ENCODE peak calls at places on chromosome 22, in nine cellular contexts. Y is HFF-Myc, X is aorta, N is A673, R is GM23338, V is stomach, E is fibroblast of lung, H is AG09309, M is foreskin fibroblast. U is an unnamed sample.

GRCh38 chr22:23685205-23685784 is 5.5 kb upstream of the RGL4 start:
- DNase-seq in R (no peak), Y (peak; percentile 6), N (no peak), H (no peak), X (no peak), V (peak; percentile 28), E (peak; percentile 31), M (peak; percentile 37), U (no peak)

GRCh38 chr22:36243996-36244395 is 4.7 kb upstream of the APOL2 start:
- DNase-seq in V (no peak), M (no peak), H (no peak), N (no peak), X (peak; percentile 48), Y (no peak), E (no peak), R (no peak), U (no peak)

GRCh38 chr22:35044607-35045390 is 21.2 kb upstream of the ISX start:
- DNase-seq in E (no peak), X (no peak), R (peak; percentile 60), Y (no peak), V (no peak), H (no peak), N (no peak), M (no peak), U (no peak)

GRCh38 chr22:28544431-28544868 is 135.2 kb downstream of the TTC28 start:
- DNase-seq in E (peak; percentile 9), N (no peak), V (no peak), M (no peak), X (no peak), R (no peak), H (no peak), Y (no peak), U (peak; percentile 18)

GRCh38 chr22:43857367-43857766 is 4.9 kb downstream of the SULT4A1 start:
- DNase-seq in Y (no peak), V (no peak), M (no peak), H (no peak), N (no peak), X (no peak), E (no peak), R (no peak), U (no peak)

GRCh38 chr22:26483439-26484359 is at the start of the genes HPS4 and SRRD:
- DNase-seq in X (peak; percentile 92), M (peak; percentile 90), E (peak; percentile 87), N (peak; percentile 93), V (peak; percentile 93), H (no peak), R (peak; percentile 97), Y (no peak), U (peak; percentile 73)

GRCh38 chr22:41369837-41370236 is 11.9 kb upstream of the TEF start:
- DNase-seq in N (no peak), Y (no peak), X (no peak), R (no peak), M (no peak), H (no peak), V (no peak), E (no peak), U (no peak)

GRCh38 chr22:49668402-49668801 is 159.3 kb downstream of the BRD1 start:
- DNase-seq in R (no peak), V (no peak), N (no peak), E (no peak), X (peak; percentile 29), H (no peak), M (no peak), Y (no peak), U (no peak)

GRCh38 chr22:35150163-35151107 is 84.5 kb downstream of the ISX start:
- DNase-seq in M (peak; percentile 5), R (peak; percentile 82), V (peak; percentile 50), X (peak; percentile 59), H (no peak), N (peak; percentile 61), E (peak; percentile 10), Y (peak; percentile 19), U (peak; percentile 51)

GRCh38 chr22:47098121-47098520 is 335.7 kb downstream of the TBC1D22A start:
- DNase-seq in E (no peak), M (no peak), X (no peak), N (no peak), H (no peak), V (no peak), R (no peak), Y (no peak), U (no peak)

DNA sequence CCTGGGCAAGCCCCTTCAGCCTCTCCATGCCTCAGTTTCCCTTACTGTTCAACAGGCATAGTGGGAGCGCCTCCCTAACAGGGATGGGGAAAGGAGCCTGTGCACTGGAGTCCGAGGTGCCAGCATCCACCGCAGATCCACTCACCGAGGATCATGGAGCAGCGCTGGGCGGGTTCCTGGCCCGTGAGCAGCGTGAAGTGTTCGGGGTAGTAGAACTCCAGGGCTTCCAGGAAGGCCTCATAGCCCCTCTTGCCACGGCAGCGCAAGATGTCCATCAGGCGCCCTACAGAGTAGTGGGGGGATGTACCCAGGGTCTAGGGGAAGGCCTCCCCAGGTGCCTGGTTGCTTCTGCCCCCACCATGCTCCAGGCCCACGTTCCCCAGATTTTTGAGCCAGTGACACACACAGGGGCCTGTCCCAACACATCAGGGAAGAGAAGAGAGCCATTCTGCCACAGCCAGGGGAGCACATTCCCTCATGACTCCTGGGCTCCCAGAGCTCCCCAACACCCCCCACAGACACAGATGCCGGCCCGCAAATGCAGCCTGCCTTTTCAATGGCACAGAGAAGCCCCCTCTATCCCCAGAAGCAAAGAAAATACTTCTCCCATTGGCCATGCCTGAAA is 1.3 kb downstream of the CARD10 start:
- DNase-seq in H (no peak), R (no peak), V (no peak), M (no peak), E (no peak), Y (no peak), X (no peak), N (no peak), U (no peak)
- H3K4me3 ChIP-seq in H (no peak overlapping the region), R (peak overlapping the region; percentile 69), V (peak overlapping the region; percentile 78), M (peak overlapping the region; percentile 58), E (no peak overlapping the region), Y (peak overlapping the region; percentile 67), X (no peak overlapping the region), N (no peak overlapping the region), U (peak overlapping the region; percentile 64)

GRCh38 chr22:39520054-39520873 is at the start of gene ATF4:
- DNase-seq in X (peak; percentile 99), R (peak; percentile 100), Y (peak; percentile 97), M (peak; percentile 100), N (peak; percentile 99), E (peak; percentile 100), H (peak; percentile 99), V (peak; percentile 98), U (peak; percentile 99)

GRCh38 chr22:39518996-39519680 is 1.2 kb upstream of the ATF4 start:
- DNase-seq in Y (no peak), V (no peak), H (no peak), M (no peak), X (no peak), R (no peak), E (peak; percentile 46), N (peak; percentile 62), U (peak; percentile 52)

GRCh38 chr22:39519681-39520053 is 695 bp upstream of the ATF4 start:
- DNase-seq in V (peak; percentile 62), X (peak; percentile 79), E (peak; percentile 62), H (no peak), R (peak; percentile 77), N (no peak), Y (no peak), M (peak; percentile 58), U (no peak)

GRCh38 chr22:39517470-39517869 is 2.9 kb upstream of the ATF4 start:
- DNase-seq in Y (no peak), H (no peak), R (no peak), V (no peak), X (no peak), E (no peak), N (no peak), M (no peak), U (no peak)

GRCh38 chr22:39518124-39518786 is 2.1 kb upstream of the ATF4 start:
- DNase-seq in X (no peak), R (no peak), H (no peak), N (no peak), V (no peak), E (no peak), Y (no peak), M (no peak), U (no peak)
- H3K4me3 ChIP-seq in X (no peak overlapping the region), R (peak overlapping the region; percentile 97), H (no peak overlapping the region), N (no peak overlapping the region), V (no peak overlapping the region), E (peak overlapping the region; percentile 99), Y (peak overlapping the region; percentile 88), M (no peak overlapping the region), U (no peak overlapping the region)

GRCh38 chr22:30606455-30607299 is at the start of gene TCN2:
- DNase-seq in Y (peak; percentile 47), N (peak; percentile 67), E (peak; percentile 85), H (no peak), X (peak; percentile 83), R (peak; percentile 93), V (peak; percentile 74), M (peak; percentile 78), U (peak; percentile 68)

GRCh38 chr22:30609260-30610185 is 2.5 kb downstream of the TCN2 start:
- DNase-seq in N (peak; percentile 12), Y (peak; percentile 77), H (peak; percentile 52), E (peak; percentile 78), X (peak; percentile 71), V (peak; percentile 61), M (peak; percentile 86), R (peak; percentile 15), U (peak; percentile 80)

GRCh38 chr22:30605449-30606110 is 1.4 kb upstream of the TCN2 start:
- DNase-seq in M (peak; percentile 21), E (peak; percentile 29), X (peak; percentile 73), R (peak; percentile 75), H (no peak), N (peak; percentile 67), V (peak; percentile 63), Y (no peak), U (peak; percentile 26)

GRCh38 chr22:30607300-30607930 is 441 bp downstream of the TCN2 start:
- DNase-seq in X (no peak), M (no peak), E (no peak), N (no peak), V (no peak), H (no peak), R (no peak), Y (no peak), U (no peak)

GRCh38 chr22:30607939-30608338 is 965 bp downstream of the TCN2 start:
- DNase-seq in N (no peak), M (no peak), V (no peak), R (no peak), H (no peak), Y (no peak), E (no peak), X (no peak), U (no peak)
- H3K4me3 ChIP-seq in N (no peak overlapping the region), M (no peak overlapping the region), V (no peak overlapping the region), R (peak overlapping the region; percentile 76), H (no peak overlapping the region), Y (no peak overlapping the region), E (no peak overlapping the region), X (no peak overlapping the region), U (no peak overlapping the region)

DNA sequence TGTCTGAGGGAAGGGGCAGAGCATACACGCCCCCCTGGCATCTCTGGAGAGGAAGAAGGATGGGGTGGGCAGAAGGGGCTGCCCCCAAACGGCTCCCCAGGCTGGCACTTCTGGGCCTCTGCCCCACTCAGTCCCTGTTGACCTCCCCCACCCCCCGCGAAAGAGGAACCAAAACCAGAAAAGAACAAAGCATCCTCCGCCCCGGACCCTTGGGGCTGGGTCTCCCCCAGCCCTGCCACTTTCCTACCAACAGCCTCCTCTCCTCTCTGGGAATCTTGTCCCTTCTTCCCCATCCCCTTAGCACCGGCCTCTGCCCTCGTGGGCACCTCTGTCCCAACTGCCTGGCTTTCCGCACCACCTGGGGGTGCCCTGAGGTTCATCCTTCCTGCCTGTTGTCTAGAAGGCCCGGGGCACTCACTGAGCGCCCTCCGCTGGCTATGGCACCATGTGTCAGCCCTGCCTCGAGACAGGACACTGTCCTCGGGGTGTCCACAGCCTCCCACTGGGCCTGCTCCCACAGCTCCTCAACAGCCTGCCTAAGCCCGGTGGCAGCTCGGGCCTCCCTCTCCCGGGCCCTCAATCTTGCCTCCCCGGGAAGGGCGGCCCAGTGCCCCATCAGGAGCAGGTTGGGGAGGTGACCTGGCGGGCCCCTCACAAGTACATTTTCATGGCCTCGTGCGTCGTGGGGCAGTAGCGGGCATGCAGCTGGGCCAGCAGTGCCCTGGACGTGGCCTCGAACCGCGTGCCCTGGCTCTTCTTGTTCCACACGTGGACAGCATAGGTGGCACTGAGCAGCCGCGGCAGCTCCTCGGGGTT is 28.2 kb downstream of the A4GALT start:
- DNase-seq in X (no peak), R (peak; percentile 45), E (no peak), H (no peak), N (no peak), Y (no peak), M (no peak), V (no peak), U (no peak)
- H3K4me3 ChIP-seq in X (no peak overlapping the region), R (no peak overlapping the region), E (no peak overlapping the region), H (no peak overlapping the region), N (no peak overlapping the region), Y (no peak overlapping the region), M (no peak overlapping the region), V (no peak overlapping the region), U (no peak overlapping the region)